ENCODE peak calls at places on chromosomes 6 and 20, in nine cellular contexts. B is neural progenitor cell, Y is HCT116, Q is A549, D is stomach, F is sigmoid colon, M is adrenal gland, S is PC-3, H is mammary epithelial cell. U is an unnamed sample. For H3K9me3, the result is how much of the 10 kb centered on the place peaks cover.

GRCh38 chr6:26331809-26332226 is 33.2 kb upstream of the BTN3A2 start:
- DNase-seq in B (no peak), Y (no peak), Q (no peak), D (no peak), F (no peak), M (no peak), S (no peak), H (no peak), U (no peak)

GRCh38 chr20:24870876-24871275 is 78.2 kb upstream of the CST7 start:
- DNase-seq in B (no peak), Y (no peak), Q (no peak), D (no peak), F (peak), M (no peak), S (no peak), H (no peak), U (peak)

GRCh38 chr6:158869010-158869603 is 49.9 kb upstream of the EZR start:
- DNase-seq in B (peak), Y (peak), Q (peak), D (no peak), F (no peak), M (peak), S (peak), H (no peak), U (no peak)

GRCh38 chr20:35821807-35822242 is 50.0 kb downstream of the PHF20 start:
- DNase-seq in B (no peak), Y (no peak), Q (no peak), D (no peak), F (no peak), M (no peak), S (peak), H (peak), U (no peak)

GRCh38 chr6:52966101-52966500 is 29.0 kb downstream of the GSTA4 start:
- DNase-seq in B (no peak), Y (no peak), Q (no peak), D (no peak), F (no peak), M (no peak), S (no peak), H (no peak), U (no peak)

GRCh38 chr20:41446471-41446870 is 79.9 kb upstream of the EMILIN3 start:
- DNase-seq in B (no peak), Y (no peak), Q (no peak), D (no peak), F (no peak), M (no peak), S (no peak), H (no peak), U (no peak)

GRCh38 chr6:15297895-15298590 is 52.2 kb downstream of the JARID2 start:
- DNase-seq in B (no peak), Y (no peak), Q (no peak), D (no peak), F (no peak), M (no peak), S (no peak), H (no peak), U (no peak)

GRCh38 chr6:73652637-73653570 is 888 bp downstream of the SLC17A5 start:
- DNase-seq in B (peak), Y (peak), Q (peak), D (peak), F (peak), M (peak), S (peak), H (peak), U (peak)

GRCh38 chr20:58854638-58855471 is 2.3 kb downstream of the GNAS start:
- DNase-seq in B (peak), Y (no peak), Q (no peak), D (no peak), F (no peak), M (no peak), S (no peak), H (no peak), U (no peak)

GRCh38 chr6:111925296-111925695 is 52.0 kb upstream of the FYN start:
- DNase-seq in B (no peak), Y (no peak), Q (no peak), D (no peak), F (no peak), M (no peak), S (peak), H (peak), U (no peak)

GRCh38 chr6:24940311-24940917 is 4.7 kb upstream of the RIPOR2 start:
- DNase-seq in B (no peak), Y (no peak), Q (no peak), D (no peak), F (no peak), M (no peak), S (no peak), H (no peak), U (no peak)

GRCh38 chr20:44215125-44215524 is 4.6 kb upstream of the OSER1 start:
- DNase-seq in B (peak), Y (peak), Q (peak), D (peak), F (peak), M (peak), S (peak), H (peak), U (peak)

GRCh38 chr6:107533415-107534059 is 43.6 kb downstream of the SOBP start:
- DNase-seq in B (no peak), Y (no peak), Q (no peak), D (no peak), F (no peak), M (no peak), S (no peak), H (no peak), U (no peak)

GRCh38 chr6:169981051-169981450 is 229.6 kb downstream of the ERMARD start:
- DNase-seq in B (no peak), Y (no peak), Q (no peak), D (no peak), F (peak), M (no peak), S (no peak), H (no peak), U (no peak)

GRCh38 chr6:169981969-169982368 is 230.5 kb downstream of the ERMARD start:
- DNase-seq in B (no peak), Y (no peak), Q (no peak), D (no peak), F (peak), M (no peak), S (no peak), H (no peak), U (no peak)

GRCh38 chr6:169982461-169983386 is 231.3 kb downstream of the ERMARD start:
- DNase-seq in B (no peak), Y (no peak), Q (no peak), D (no peak), F (peak), M (no peak), S (no peak), H (no peak), U (no peak)

GRCh38 chr6:169979873-169980440 is 228.5 kb downstream of the ERMARD start:
- DNase-seq in B (no peak), Y (no peak), Q (no peak), D (no peak), F (peak), M (no peak), S (no peak), H (no peak), U (no peak)

DNA sequence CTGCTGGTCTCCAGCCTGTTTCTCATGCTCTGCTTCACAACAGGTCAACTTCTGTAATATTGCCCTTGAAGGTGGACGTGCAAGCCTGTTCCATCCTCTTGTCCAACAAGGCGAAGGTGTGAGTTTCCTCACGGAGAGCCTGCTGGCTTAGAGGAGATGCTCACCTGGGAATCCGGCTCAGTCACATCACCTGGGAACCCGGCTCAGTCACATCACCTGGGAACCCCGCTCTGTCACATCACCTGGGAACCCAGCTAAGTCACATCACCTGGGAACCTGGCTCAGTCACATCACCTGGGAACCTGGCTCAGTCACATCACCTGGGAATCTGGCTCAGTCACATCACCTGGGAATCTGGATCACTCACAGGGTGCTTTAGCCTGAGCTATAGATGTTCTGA is 230.1 kb downstream of the ERMARD start:
- DNase-seq in B (no peak), Y (no peak), Q (no peak), D (no peak), F (peak), M (no peak), S (no peak), H (no peak), U (no peak)
- H3K9me3 ChIP-seq in B (under half), Y (under half), Q (under half), D (under half), F (under half), M (under half), S (under half), H (under half), U (under half)

DNA sequence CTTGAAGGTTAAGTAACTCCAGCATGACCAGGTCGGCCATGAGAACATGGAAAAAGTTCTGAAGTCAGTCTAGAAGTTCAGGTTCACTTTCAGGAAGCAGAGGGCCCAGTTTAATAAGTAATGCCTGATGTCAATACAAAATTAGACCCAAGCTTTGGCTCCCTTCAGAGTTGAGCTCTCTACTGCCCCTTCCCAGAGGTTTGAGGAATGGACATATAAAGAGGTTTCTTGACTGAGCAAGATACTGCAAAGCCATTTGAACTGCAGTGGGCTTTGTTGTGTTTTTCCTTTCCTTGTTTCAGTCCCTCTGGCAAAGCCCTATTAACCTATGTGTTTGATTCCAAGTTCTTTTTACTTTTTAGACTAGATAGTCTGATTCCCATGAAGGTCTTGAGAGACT is 97.8 kb upstream of the PREP start:
- DNase-seq in B (no peak), Y (no peak), Q (no peak), D (no peak), F (no peak), M (no peak), S (no peak), H (no peak), U (no peak)
- TF ChIP-seq CTCF in B (peak), Y (no peak), Q (no peak), D (no peak), F (no peak), M (no peak), S (peak), H (no peak), U (peak)

DNA sequence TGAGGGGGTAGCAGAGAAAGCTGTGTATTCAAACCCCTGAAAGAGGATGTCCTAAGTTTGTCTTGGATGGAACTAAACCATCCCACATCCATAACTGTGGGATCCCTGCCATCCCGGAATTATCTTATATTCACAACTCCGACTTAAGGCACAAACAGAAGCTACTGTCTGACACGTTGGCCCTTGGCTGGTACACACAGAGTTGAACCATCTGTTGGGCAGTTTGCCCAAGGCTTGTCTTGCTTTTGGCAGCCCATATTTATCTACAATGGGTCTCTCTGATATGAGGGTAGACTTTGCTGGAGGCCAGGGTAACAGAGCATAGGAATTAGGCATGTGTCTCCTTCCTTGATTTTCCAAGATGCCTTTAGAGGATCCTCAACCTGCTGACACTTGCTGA is 116.6 kb upstream of the PROKR2 start:
- DNase-seq in B (no peak), Y (no peak), Q (no peak), D (no peak), F (no peak), M (no peak), S (no peak), H (no peak), U (no peak)
- H3K4me3 ChIP-seq in B (no peak), Y (no peak), Q (no peak), D (no peak), F (no peak), M (no peak), S (no peak), H (no peak), U (no peak)

GRCh38 chr6:40293824-40294188 is 293.4 kb downstream of the LRFN2 start:
- DNase-seq in B (no peak), Y (no peak), Q (no peak), D (no peak), F (no peak), M (no peak), S (no peak), H (no peak), U (no peak)

GRCh38 chr6:40298207-40298606 is 289.0 kb downstream of the LRFN2 start:
- DNase-seq in B (no peak), Y (no peak), Q (no peak), D (no peak), F (no peak), M (no peak), S (no peak), H (no peak), U (no peak)

GRCh38 chr6:40288919-40289318 is 298.2 kb downstream of the LRFN2 start:
- DNase-seq in B (no peak), Y (no peak), Q (no peak), D (no peak), F (no peak), M (no peak), S (no peak), H (no peak), U (no peak)

GRCh38 chr6:40295251-40295949 is 291.8 kb downstream of the LRFN2 start:
- DNase-seq in B (no peak), Y (no peak), Q (no peak), D (no peak), F (no peak), M (no peak), S (no peak), H (peak), U (no peak)

DNA sequence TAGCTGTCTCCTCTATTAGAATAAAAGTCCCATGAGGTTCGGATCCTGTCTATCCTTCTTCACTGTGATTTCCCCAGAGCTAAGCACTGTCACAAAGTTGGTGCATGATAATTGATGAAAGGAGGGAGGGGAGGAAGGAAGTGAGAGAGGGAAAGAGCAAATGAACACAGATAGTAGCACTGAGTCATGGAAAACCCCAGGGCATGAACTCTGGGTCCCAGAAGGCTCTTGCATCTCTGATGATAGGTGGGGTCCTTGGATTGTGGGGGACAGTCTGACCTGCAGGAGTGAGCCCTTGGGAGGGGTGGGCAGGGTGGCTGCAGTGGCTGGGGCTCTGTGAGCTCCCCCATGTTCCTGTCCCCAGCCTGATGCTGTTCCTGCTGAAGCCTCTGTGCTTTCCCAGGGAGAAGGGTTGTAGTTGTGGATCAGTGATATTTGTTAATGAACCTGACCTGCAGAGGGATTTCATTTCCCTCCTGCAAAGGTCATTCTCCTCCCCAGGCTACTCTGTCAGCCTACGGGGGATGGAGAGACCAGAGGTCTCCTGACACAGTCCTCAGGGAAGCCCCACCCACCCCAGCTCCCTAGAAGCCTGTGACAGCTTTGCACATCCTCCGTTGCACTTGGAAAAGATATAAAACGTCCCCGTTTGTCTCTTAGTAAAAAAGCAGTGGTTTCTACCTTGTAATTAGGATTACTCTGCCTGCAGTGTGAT is 293.9 kb downstream of the LRFN2 start:
- DNase-seq in B (no peak), Y (no peak), Q (no peak), D (no peak), F (no peak), M (no peak), S (no peak), H (no peak), U (no peak)
- H3K9me3 ChIP-seq in B (under half), Y (under half), Q (under half), D (under half), F (under half), M (under half), S (under half), H (under half), U (under half)